ENCODE peak calls at places on chromosomes 12 and 14, in five cellular contexts. One of them, this sample, is unnamed.

GRCh38 chr12:78645956-78646355 is 218.6 kb upstream of the SYT1 start:
- DNase-seq in CD4-positive, alpha-beta memory T cell: no peak
- DNase-seq in HL-60: no peak
- DNase-seq in A549: no peak
- DNase-seq in CD8-positive, alpha-beta memory T cell: no peak
- DNase-seq in this sample: no peak

GRCh38 chr12:16389594-16389993 is 42.1 kb downstream of the MGST1 start:
- DNase-seq in CD4-positive, alpha-beta memory T cell: no peak
- DNase-seq in CD8-positive, alpha-beta memory T cell: no peak
- DNase-seq in A549: no peak
- DNase-seq in HL-60: peak; percentile 72
- DNase-seq in this sample: peak; percentile 40

GRCh38 chr12:53097207-53097563 is 282 bp upstream of the IGFBP6 start:
- DNase-seq in A549: no peak
- DNase-seq in HL-60: no peak
- DNase-seq in CD8-positive, alpha-beta memory T cell: no peak
- DNase-seq in CD4-positive, alpha-beta memory T cell: no peak
- DNase-seq in this sample: no peak

GRCh38 chr12:10409387-10409786 is at the start of gene KLRC4:
- DNase-seq in A549: no peak
- DNase-seq in HL-60: peak; percentile 22
- DNase-seq in CD8-positive, alpha-beta memory T cell: peak; percentile 55
- DNase-seq in CD4-positive, alpha-beta memory T cell: no peak
- DNase-seq in this sample: no peak

GRCh38 chr14:61662437-61663311 is 32.6 kb upstream of the HIF1A start:
- DNase-seq in CD8-positive, alpha-beta memory T cell: peak; percentile 75
- DNase-seq in CD4-positive, alpha-beta memory T cell: peak; percentile 70
- DNase-seq in HL-60: peak; percentile 93
- DNase-seq in A549: peak; percentile 76
- DNase-seq in this sample: no peak

GRCh38 chr12:24561882-24562760 is 386.8 kb downstream of the BCAT1 start:
- DNase-seq in A549: peak; percentile 15
- DNase-seq in CD8-positive, alpha-beta memory T cell: no peak
- DNase-seq in HL-60: no peak
- DNase-seq in CD4-positive, alpha-beta memory T cell: no peak
- DNase-seq in this sample: no peak

GRCh38 chr12:1806301-1807106 is 13.9 kb upstream of the LRTM2 start:
- DNase-seq in A549: no peak
- DNase-seq in CD8-positive, alpha-beta memory T cell: peak; percentile 38
- DNase-seq in HL-60: no peak
- DNase-seq in CD4-positive, alpha-beta memory T cell: no peak
- DNase-seq in this sample: no peak

GRCh38 chr14:81268016-81268416 is 47.3 kb upstream of the GTF2A1 start:
- DNase-seq in A549: peak; percentile 31
- DNase-seq in HL-60: no peak
- DNase-seq in CD8-positive, alpha-beta memory T cell: no peak
- DNase-seq in CD4-positive, alpha-beta memory T cell: no peak
- DNase-seq in this sample: peak; percentile 10

GRCh38 chr12:122799635-122800243 is 25.4 kb downstream of the CCDC62 start:
- DNase-seq in CD8-positive, alpha-beta memory T cell: no peak
- DNase-seq in CD4-positive, alpha-beta memory T cell: no peak
- DNase-seq in HL-60: peak; percentile 57
- DNase-seq in A549: no peak
- DNase-seq in this sample: no peak

GRCh38 chr12:41485203-41485602 is 297.1 kb downstream of the PDZRN4 start:
- DNase-seq in CD4-positive, alpha-beta memory T cell: no peak
- DNase-seq in A549: no peak
- DNase-seq in CD8-positive, alpha-beta memory T cell: no peak
- DNase-seq in HL-60: no peak
- DNase-seq in this sample: no peak

GRCh38 chr12:13197526-13198141 is 1.1 kb downstream of the EMP1 start:
- DNase-seq in HL-60: no peak
- DNase-seq in CD4-positive, alpha-beta memory T cell: no peak
- DNase-seq in A549: no peak
- DNase-seq in CD8-positive, alpha-beta memory T cell: no peak
- DNase-seq in this sample: no peak

GRCh38 chr12:57141249-57141648 is 6.2 kb downstream of the LRP1-AS start:
- DNase-seq in A549: no peak
- DNase-seq in CD8-positive, alpha-beta memory T cell: no peak
- DNase-seq in HL-60: no peak
- DNase-seq in CD4-positive, alpha-beta memory T cell: no peak
- DNase-seq in this sample: no peak
- H3K27ac ChIP-seq in A549: no peak overlapping the region
- H3K27ac ChIP-seq in CD8-positive, alpha-beta memory T cell: no peak overlapping the region
- H3K27ac ChIP-seq in HL-60: no peak overlapping the region
- H3K27ac ChIP-seq in CD4-positive, alpha-beta memory T cell: no peak overlapping the region
- H3K27ac ChIP-seq in this sample: no peak overlapping the region

GRCh38 chr12:66041651-66042363 is 88.7 kb downstream of the LLPH start:
- DNase-seq in A549: no peak
- DNase-seq in CD8-positive, alpha-beta memory T cell: no peak
- DNase-seq in CD4-positive, alpha-beta memory T cell: no peak
- DNase-seq in HL-60: no peak
- DNase-seq in this sample: no peak

GRCh38 chr12:66032739-66033138 is 97.8 kb downstream of the LLPH start:
- DNase-seq in CD4-positive, alpha-beta memory T cell: no peak
- DNase-seq in HL-60: no peak
- DNase-seq in A549: no peak
- DNase-seq in CD8-positive, alpha-beta memory T cell: no peak
- DNase-seq in this sample: no peak

GRCh38 chr12:66035289-66035961 is 95.1 kb downstream of the LLPH start:
- DNase-seq in A549: peak; percentile 66
- DNase-seq in HL-60: no peak
- DNase-seq in CD8-positive, alpha-beta memory T cell: no peak
- DNase-seq in CD4-positive, alpha-beta memory T cell: no peak
- DNase-seq in this sample: no peak

GRCh38 chr12:66036317-66036716 is 94.2 kb downstream of the LLPH start:
- DNase-seq in A549: peak; percentile 69
- DNase-seq in CD4-positive, alpha-beta memory T cell: no peak
- DNase-seq in CD8-positive, alpha-beta memory T cell: no peak
- DNase-seq in HL-60: no peak
- DNase-seq in this sample: peak; percentile 87
- H3K27ac ChIP-seq in A549: no peak overlapping the region
- H3K27ac ChIP-seq in CD4-positive, alpha-beta memory T cell: no peak overlapping the region
- H3K27ac ChIP-seq in CD8-positive, alpha-beta memory T cell: no peak overlapping the region
- H3K27ac ChIP-seq in HL-60: no peak overlapping the region
- H3K27ac ChIP-seq in this sample: peak overlapping the region; percentile 61

GRCh38 chr12:109948382-109948781 is 47.8 kb downstream of the GIT2 start:
- DNase-seq in CD8-positive, alpha-beta memory T cell: no peak
- DNase-seq in CD4-positive, alpha-beta memory T cell: no peak
- DNase-seq in A549: no peak
- DNase-seq in HL-60: no peak
- DNase-seq in this sample: no peak
- H3K27ac ChIP-seq in CD8-positive, alpha-beta memory T cell: no peak overlapping the region
- H3K27ac ChIP-seq in CD4-positive, alpha-beta memory T cell: no peak overlapping the region
- H3K27ac ChIP-seq in A549: no peak overlapping the region
- H3K27ac ChIP-seq in HL-60: no peak overlapping the region
- H3K27ac ChIP-seq in this sample: no peak overlapping the region

GRCh38 chr14:62692490-62693106 is 352.7 kb downstream of the KCNH5 start:
- DNase-seq in CD8-positive, alpha-beta memory T cell: no peak
- DNase-seq in A549: peak; percentile 22
- DNase-seq in CD4-positive, alpha-beta memory T cell: no peak
- DNase-seq in HL-60: no peak
- DNase-seq in this sample: no peak
- H3K27ac ChIP-seq in CD8-positive, alpha-beta memory T cell: no peak overlapping the region
- H3K27ac ChIP-seq in A549: peak overlapping the region; percentile 87
- H3K27ac ChIP-seq in CD4-positive, alpha-beta memory T cell: no peak overlapping the region
- H3K27ac ChIP-seq in HL-60: no peak overlapping the region
- H3K27ac ChIP-seq in this sample: peak overlapping the region; percentile 91

DNA sequence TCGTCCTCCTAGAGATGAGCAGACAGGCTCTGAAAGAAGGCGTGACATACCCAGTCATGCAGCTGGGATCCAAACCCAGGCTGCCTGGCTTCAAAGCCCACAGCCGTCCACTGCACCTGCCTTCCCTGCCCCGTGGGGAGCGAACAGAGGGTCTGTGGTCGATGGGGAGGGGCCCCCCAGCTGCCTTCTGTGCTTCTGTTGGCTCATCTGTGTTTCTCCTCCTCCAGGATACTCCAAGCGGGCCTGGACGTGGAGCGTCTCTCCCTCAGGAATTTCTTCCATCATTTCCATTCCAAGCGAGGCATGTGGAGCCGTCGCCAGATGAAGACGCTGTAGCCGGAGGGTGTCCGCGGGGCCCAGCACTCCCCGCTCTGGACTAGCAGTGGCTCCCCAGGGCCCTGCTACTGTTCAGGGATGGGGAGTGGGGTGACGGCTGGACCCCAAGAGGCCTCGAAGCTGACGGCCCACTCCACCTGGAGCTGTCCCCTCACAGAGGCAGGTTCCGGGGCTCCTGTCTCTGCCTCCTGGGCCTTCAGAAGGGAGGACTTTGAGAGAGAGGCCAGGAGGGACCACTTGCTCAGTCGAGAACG is 101.5 kb downstream of the B4GALNT3 start:
- DNase-seq in HL-60: no peak
- DNase-seq in CD8-positive, alpha-beta memory T cell: peak; percentile 26
- DNase-seq in CD4-positive, alpha-beta memory T cell: no peak
- DNase-seq in A549: no peak
- DNase-seq in this sample: no peak
- H3K27ac ChIP-seq in HL-60: peak overlapping the region; percentile 94
- H3K27ac ChIP-seq in CD8-positive, alpha-beta memory T cell: no peak overlapping the region
- H3K27ac ChIP-seq in CD4-positive, alpha-beta memory T cell: no peak overlapping the region
- H3K27ac ChIP-seq in A549: no peak overlapping the region
- H3K27ac ChIP-seq in this sample: no peak overlapping the region

GRCh38 chr14:64706119-64706465 is 1.9 kb downstream of the PLEKHG3 start:
- DNase-seq in HL-60: no peak
- DNase-seq in CD4-positive, alpha-beta memory T cell: no peak
- DNase-seq in CD8-positive, alpha-beta memory T cell: no peak
- DNase-seq in A549: no peak
- DNase-seq in this sample: no peak

GRCh38 chr14:64704743-64705405 is 650 bp downstream of the PLEKHG3 start:
- DNase-seq in CD8-positive, alpha-beta memory T cell: no peak
- DNase-seq in A549: no peak
- DNase-seq in CD4-positive, alpha-beta memory T cell: no peak
- DNase-seq in HL-60: no peak
- DNase-seq in this sample: no peak

GRCh38 chr14:64706552-64707193 is 2.4 kb downstream of the PLEKHG3 start:
- DNase-seq in A549: peak; percentile 43
- DNase-seq in CD8-positive, alpha-beta memory T cell: no peak
- DNase-seq in HL-60: no peak
- DNase-seq in CD4-positive, alpha-beta memory T cell: no peak
- DNase-seq in this sample: no peak

GRCh38 chr14:64704145-64704742 is at the start of gene PLEKHG3:
- DNase-seq in CD8-positive, alpha-beta memory T cell: peak; percentile 57
- DNase-seq in A549: peak; percentile 79
- DNase-seq in CD4-positive, alpha-beta memory T cell: peak; percentile 43
- DNase-seq in HL-60: no peak
- DNase-seq in this sample: no peak

GRCh38 chr14:64705406-64706118 is 1.3 kb downstream of the PLEKHG3 start:
- DNase-seq in CD8-positive, alpha-beta memory T cell: no peak
- DNase-seq in CD4-positive, alpha-beta memory T cell: peak; percentile 43
- DNase-seq in HL-60: no peak
- DNase-seq in A549: no peak
- DNase-seq in this sample: no peak
- H3K27ac ChIP-seq in CD8-positive, alpha-beta memory T cell: peak overlapping the region; percentile 33
- H3K27ac ChIP-seq in CD4-positive, alpha-beta memory T cell: peak overlapping the region; percentile 80
- H3K27ac ChIP-seq in HL-60: peak overlapping the region; percentile 88
- H3K27ac ChIP-seq in A549: peak overlapping the region; percentile 90
- H3K27ac ChIP-seq in this sample: peak overlapping the region; percentile 93

DNA sequence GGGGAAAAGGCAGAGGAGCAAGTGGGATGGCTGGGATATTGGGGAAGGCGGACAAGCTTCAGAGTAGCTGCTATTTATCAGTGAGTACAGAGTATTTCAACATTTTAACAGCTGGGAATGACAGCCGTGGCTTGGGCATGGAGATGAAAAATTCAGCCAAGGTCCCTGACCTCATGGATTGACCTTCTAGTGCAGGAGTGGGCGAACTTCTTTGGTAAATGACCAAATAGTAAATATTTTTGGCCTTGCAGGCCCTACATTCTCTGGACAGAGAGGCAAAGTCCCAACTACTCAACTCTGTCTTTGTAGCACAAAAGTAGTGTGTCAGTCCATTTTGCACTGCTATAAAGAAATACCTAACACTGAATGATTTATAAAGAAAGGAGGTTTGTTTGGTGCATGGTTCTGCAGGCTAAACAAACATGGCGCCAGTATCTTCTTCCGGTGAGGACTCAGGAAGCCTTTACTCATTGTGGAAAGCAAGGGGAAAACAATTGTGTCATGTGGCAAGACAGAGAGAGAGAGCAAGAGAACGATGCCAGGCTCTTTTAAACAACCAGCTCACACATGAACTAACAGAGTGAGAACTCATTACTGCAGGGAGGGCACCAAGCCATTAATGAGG is 33.6 kb downstream of the TMEM233 start:
- DNase-seq in CD8-positive, alpha-beta memory T cell: no peak
- DNase-seq in CD4-positive, alpha-beta memory T cell: no peak
- DNase-seq in A549: no peak
- DNase-seq in HL-60: no peak
- DNase-seq in this sample: no peak
- H3K27ac ChIP-seq in CD8-positive, alpha-beta memory T cell: no peak overlapping the region
- H3K27ac ChIP-seq in CD4-positive, alpha-beta memory T cell: no peak overlapping the region
- H3K27ac ChIP-seq in A549: no peak overlapping the region
- H3K27ac ChIP-seq in HL-60: no peak overlapping the region
- H3K27ac ChIP-seq in this sample: no peak overlapping the region

GRCh38 chr12:91424506-91424905 is 241.9 kb upstream of the DCN start:
- DNase-seq in A549: no peak
- DNase-seq in CD8-positive, alpha-beta memory T cell: no peak
- DNase-seq in HL-60: no peak
- DNase-seq in CD4-positive, alpha-beta memory T cell: no peak
- DNase-seq in this sample: no peak
- H3K27ac ChIP-seq in A549: no peak overlapping the region
- H3K27ac ChIP-seq in CD8-positive, alpha-beta memory T cell: no peak overlapping the region
- H3K27ac ChIP-seq in HL-60: no peak overlapping the region
- H3K27ac ChIP-seq in CD4-positive, alpha-beta memory T cell: no peak overlapping the region
- H3K27ac ChIP-seq in this sample: no peak overlapping the region

GRCh38 chr14:21527320-21527679 is 1.2 kb upstream of the SALL2 start:
- DNase-seq in CD8-positive, alpha-beta memory T cell: no peak
- DNase-seq in A549: no peak
- DNase-seq in CD4-positive, alpha-beta memory T cell: no peak
- DNase-seq in HL-60: no peak
- DNase-seq in this sample: no peak

GRCh38 chr14:21525571-21525970 is 575 bp downstream of the SALL2 start:
- DNase-seq in CD4-positive, alpha-beta memory T cell: no peak
- DNase-seq in CD8-positive, alpha-beta memory T cell: no peak
- DNase-seq in A549: no peak
- DNase-seq in HL-60: no peak
- DNase-seq in this sample: no peak

GRCh38 chr14:21525995-21526671 is at the start of gene SALL2:
- DNase-seq in CD4-positive, alpha-beta memory T cell: peak; percentile 45
- DNase-seq in CD8-positive, alpha-beta memory T cell: peak; percentile 70
- DNase-seq in A549: peak; percentile 31
- DNase-seq in HL-60: peak; percentile 43
- DNase-seq in this sample: no peak

GRCh38 chr14:21528381-21529348 is 2.5 kb upstream of the SALL2 start:
- DNase-seq in CD8-positive, alpha-beta memory T cell: no peak
- DNase-seq in HL-60: peak; percentile 62
- DNase-seq in A549: no peak
- DNase-seq in CD4-positive, alpha-beta memory T cell: no peak
- DNase-seq in this sample: no peak

GRCh38 chr14:21526672-21527319 is 650 bp upstream of the SALL2 start:
- DNase-seq in HL-60: no peak
- DNase-seq in CD4-positive, alpha-beta memory T cell: no peak
- DNase-seq in A549: no peak
- DNase-seq in CD8-positive, alpha-beta memory T cell: no peak
- DNase-seq in this sample: no peak
- H3K27ac ChIP-seq in HL-60: no peak overlapping the region
- H3K27ac ChIP-seq in CD4-positive, alpha-beta memory T cell: peak overlapping the region; percentile 43
- H3K27ac ChIP-seq in A549: peak overlapping the region; percentile 60
- H3K27ac ChIP-seq in CD8-positive, alpha-beta memory T cell: peak overlapping the region; percentile 38
- H3K27ac ChIP-seq in this sample: no peak overlapping the region

This sample was measured in epithelial cell of prostate.